ENCODE peak calls at places on chromosomes 1 and 21, in seven cellular contexts. O is SHP77; M is stimulated activated CD4-positive, alpha-beta T cell treated with anti-CD3 and anti-CD28 coated beads, Interleukin-12 subunit alpha, Interleukin-12 subunit beta, amount 100 ng/mL, for 24 hours; Y is lung microvascular endothelial cell; U is astrocyte of the hippocampus; Z is Calu3; S is G401. E is an unnamed sample.

GRCh38 chr21:31604591-31605190 is 54.8 kb upstream of the SOD1 start:
- DNase-seq in Z (peak; percentile 51), U (peak; percentile 85), O (peak; percentile 14), Y (peak; percentile 71), S (peak; percentile 86), M (peak; percentile 40), E (peak; percentile 46)

GRCh38 chr1:119828266-119828665 is 17.0 kb upstream of the REG4 start:
- DNase-seq in Z (no peak), Y (no peak), U (no peak), S (no peak), O (no peak), M (no peak), E (no peak)

GRCh38 chr21:17925000-17925610 is 105.9 kb upstream of the C21orf91 start:
- DNase-seq in O (no peak), M (no peak), Y (peak; percentile 54), Z (peak; percentile 52), S (peak; percentile 59), U (peak; percentile 70), E (peak; percentile 68)

GRCh38 chr1:183685112-183685713 is 32.1 kb upstream of the APOBEC4 start:
- DNase-seq in Y (peak; percentile 69), O (peak; percentile 51), U (peak; percentile 67), M (no peak), S (no peak), Z (peak; percentile 47), E (peak; percentile 64)

GRCh38 chr1:216453777-216454176 is 30.5 kb upstream of the USH2A start:
- DNase-seq in U (no peak), M (no peak), Z (no peak), O (no peak), S (no peak), Y (no peak), E (no peak)

GRCh38 chr1:26078286-26079177 is 11.1 kb upstream of the TRIM63 start:
- DNase-seq in U (no peak), Y (no peak), M (no peak), S (no peak), Z (peak; percentile 48), O (no peak), E (peak; percentile 66)

GRCh38 chr1:5999711-6000443 is 7.7 kb upstream of the NPHP4 start:
- DNase-seq in M (no peak), Y (no peak), U (no peak), Z (no peak), O (no peak), S (no peak), E (no peak)

GRCh38 chr21:42025392-42026071 is 15.4 kb upstream of the ZBTB21 start:
- DNase-seq in O (no peak), Y (peak; percentile 68), M (no peak), Z (no peak), S (no peak), U (peak; percentile 50), E (no peak)

GRCh38 chr1:66777846-66778245 is 23.2 kb downstream of the INSL5 start:
- DNase-seq in Z (no peak), S (no peak), U (no peak), Y (no peak), O (no peak), M (no peak), E (no peak)

GRCh38 chr1:220484135-220484534 is 43.8 kb upstream of the MARK1 start:
- DNase-seq in U (no peak), S (no peak), Z (no peak), Y (no peak), O (no peak), M (no peak), E (no peak)

GRCh38 chr1:202807367-202807925 is 775 bp downstream of the KDM5B start:
- DNase-seq in M (no peak), S (no peak), O (no peak), Z (peak; percentile 59), Y (peak; percentile 29), U (peak; percentile 55), E (no peak)

GRCh38 chr1:106292130-106292529 is 764.3 kb upstream of the PRMT6 start:
- DNase-seq in Z (no peak), S (no peak), Y (no peak), O (no peak), M (no peak), U (no peak), E (no peak)

GRCh38 chr1:55962472-55962871 is 616.9 kb downstream of the PLPP3 start:
- DNase-seq in Y (no peak), U (no peak), O (no peak), M (no peak), S (no peak), Z (no peak), E (no peak)

GRCh38 chr1:246012271-246012854 is 494.7 kb downstream of the SMYD3 start:
- DNase-seq in M (no peak), U (peak; percentile 51), Z (peak; percentile 17), Y (peak; percentile 69), S (peak; percentile 72), O (peak; percentile 32), E (peak; percentile 35)

GRCh38 chr1:162976628-162977027 is 92.5 kb upstream of the RGS4 start:
- DNase-seq in U (no peak), Z (no peak), M (no peak), S (no peak), O (no peak), Y (no peak), E (no peak)

GRCh38 chr1:154711416-154711815 is 103.4 kb upstream of the ADAR start:
- DNase-seq in S (no peak), M (no peak), O (no peak), Y (no peak), U (no peak), Z (no peak), E (no peak)

GRCh38 chr1:199948587-199949280 is 78.8 kb upstream of the NR5A2 start:
- DNase-seq in O (no peak), U (no peak), Y (peak; percentile 10), M (no peak), Z (no peak), S (no peak), E (no peak)

GRCh38 chr1:153598309-153599172 is 14.4 kb downstream of the S100A16 start:
- DNase-seq in U (peak; percentile 57), Z (no peak), Y (peak; percentile 94), M (no peak), O (peak; percentile 42), S (no peak), E (no peak)

GRCh38 chr1:65423884-65424655 is 3.6 kb downstream of the LEPR start:
- DNase-seq in Z (no peak), O (no peak), M (no peak), Y (peak; percentile 86), U (peak; percentile 86), S (no peak), E (no peak)

GRCh38 chr1:179871940-179872339 is 5.7 kb downstream of the TOR1AIP2 start:
- DNase-seq in O (no peak), Y (no peak), M (no peak), S (no peak), Z (no peak), U (no peak), E (no peak)

GRCh38 chr1:170580636-170581035 is 48.7 kb downstream of the GORAB start:
- DNase-seq in S (no peak), Z (no peak), U (no peak), Y (no peak), O (no peak), M (no peak), E (no peak)

GRCh38 chr1:13706058-13706457 is 6.1 kb downstream of the PRDM2 start:
- DNase-seq in U (no peak), S (no peak), Z (no peak), Y (no peak), O (no peak), M (no peak), E (no peak)

GRCh38 chr1:103917771-103918170 is 168.1 kb downstream of the AMY1C start:
- DNase-seq in M (no peak), O (no peak), Z (no peak), Y (no peak), U (no peak), S (no peak), E (no peak)

GRCh38 chr1:35031103-35031452 is 667 bp downstream of the ZMYM6 start:
- DNase-seq in Y (peak; percentile 67), O (no peak), M (peak; percentile 13), S (peak; percentile 40), Z (peak; percentile 11), U (peak; percentile 72), E (peak; percentile 4)